ENCODE peak calls at places on chromosome 17, in eight cellular contexts. One of them, this sample, is unnamed.
A peak's percentile ranks its signal among the peaks of the same experiment; 100 is the strongest.

GRCh38 chr17:5509482-5509881 is 23.1 kb downstream of the MIS12 start:
- DNase-seq in body of pancreas: no peak
- DNase-seq in CD8-positive, alpha-beta T cell: no peak
- DNase-seq in H9: peak; percentile 12
- DNase-seq in psoas muscle: no peak
- DNase-seq in uterus: no peak
- DNase-seq in H1: no peak
- DNase-seq in OCI-LY7: no peak
- DNase-seq in this sample: no peak

GRCh38 chr17:7593296-7593695 is 3.4 kb upstream of the SOX15 start:
- DNase-seq in CD8-positive, alpha-beta T cell: no peak
- DNase-seq in H1: no peak
- DNase-seq in psoas muscle: no peak
- DNase-seq in uterus: no peak
- DNase-seq in OCI-LY7: no peak
- DNase-seq in H9: no peak
- DNase-seq in body of pancreas: no peak
- DNase-seq in this sample: no peak

GRCh38 chr17:10349403-10349802 is 23.4 kb downstream of the MYH13 start:
- DNase-seq in CD8-positive, alpha-beta T cell: no peak
- DNase-seq in body of pancreas: no peak
- DNase-seq in H1: peak; percentile 71
- DNase-seq in OCI-LY7: no peak
- DNase-seq in H9: peak; percentile 66
- DNase-seq in psoas muscle: no peak
- DNase-seq in uterus: no peak
- DNase-seq in this sample: no peak

GRCh38 chr17:11279776-11280344 is 38.8 kb downstream of the SHISA6 start:
- DNase-seq in psoas muscle: no peak
- DNase-seq in H9: peak; percentile 12
- DNase-seq in OCI-LY7: no peak
- DNase-seq in uterus: no peak
- DNase-seq in body of pancreas: no peak
- DNase-seq in H1: no peak
- DNase-seq in CD8-positive, alpha-beta T cell: no peak
- DNase-seq in this sample: no peak

GRCh38 chr17:41553176-41553575 is 18.7 kb downstream of the KRT9 start:
- DNase-seq in H1: no peak
- DNase-seq in OCI-LY7: no peak
- DNase-seq in uterus: no peak
- DNase-seq in H9: no peak
- DNase-seq in psoas muscle: no peak
- DNase-seq in body of pancreas: no peak
- DNase-seq in CD8-positive, alpha-beta T cell: no peak
- DNase-seq in this sample: no peak

GRCh38 chr17:48589831-48590602 is at the start of gene HOXB3:
- DNase-seq in uterus: no peak
- DNase-seq in OCI-LY7: no peak
- DNase-seq in body of pancreas: no peak
- DNase-seq in CD8-positive, alpha-beta T cell: no peak
- DNase-seq in H1: no peak
- DNase-seq in H9: no peak
- DNase-seq in psoas muscle: no peak
- DNase-seq in this sample: no peak

GRCh38 chr17:63571632-63572310 is 21.5 kb downstream of the DCAF7 start:
- DNase-seq in uterus: no peak
- DNase-seq in H1: no peak
- DNase-seq in body of pancreas: no peak
- DNase-seq in psoas muscle: no peak
- DNase-seq in CD8-positive, alpha-beta T cell: no peak
- DNase-seq in OCI-LY7: no peak
- DNase-seq in H9: no peak
- DNase-seq in this sample: no peak

GRCh38 chr17:10799407-10799806 is 4.5 kb downstream of the TMEM238L start:
- DNase-seq in body of pancreas: no peak
- DNase-seq in H9: no peak
- DNase-seq in OCI-LY7: no peak
- DNase-seq in H1: no peak
- DNase-seq in uterus: no peak
- DNase-seq in psoas muscle: no peak
- DNase-seq in CD8-positive, alpha-beta T cell: no peak
- DNase-seq in this sample: no peak

GRCh38 chr17:49913226-49914095 is 55.5 kb upstream of the DLX4 start:
- DNase-seq in psoas muscle: no peak
- DNase-seq in H1: no peak
- DNase-seq in CD8-positive, alpha-beta T cell: no peak
- DNase-seq in H9: no peak
- DNase-seq in OCI-LY7: no peak
- DNase-seq in uterus: no peak
- DNase-seq in body of pancreas: no peak
- DNase-seq in this sample: no peak

GRCh38 chr17:62703269-62703775 is 75.9 kb downstream of the MRC2 start:
- DNase-seq in CD8-positive, alpha-beta T cell: no peak
- DNase-seq in psoas muscle: peak; percentile 65
- DNase-seq in uterus: peak; percentile 33
- DNase-seq in OCI-LY7: no peak
- DNase-seq in H9: no peak
- DNase-seq in H1: no peak
- DNase-seq in body of pancreas: peak; percentile 59
- DNase-seq in this sample: no peak

GRCh38 chr17:27403480-27404005 is 52.7 kb upstream of the KSR1 start:
- DNase-seq in H1: no peak
- DNase-seq in CD8-positive, alpha-beta T cell: no peak
- DNase-seq in body of pancreas: no peak
- DNase-seq in H9: peak; percentile 40
- DNase-seq in OCI-LY7: no peak
- DNase-seq in uterus: no peak
- DNase-seq in psoas muscle: no peak
- DNase-seq in this sample: no peak

GRCh38 chr17:19928299-19928698 is 49.3 kb downstream of the AKAP10 start:
- DNase-seq in psoas muscle: no peak
- DNase-seq in H9: no peak
- DNase-seq in body of pancreas: no peak
- DNase-seq in CD8-positive, alpha-beta T cell: no peak
- DNase-seq in uterus: no peak
- DNase-seq in H1: no peak
- DNase-seq in OCI-LY7: no peak
- DNase-seq in this sample: no peak

GRCh38 chr17:11871773-11872172 is 125.5 kb downstream of the ZNF18 start:
- DNase-seq in CD8-positive, alpha-beta T cell: no peak
- DNase-seq in H9: no peak
- DNase-seq in psoas muscle: no peak
- DNase-seq in body of pancreas: no peak
- DNase-seq in uterus: no peak
- DNase-seq in OCI-LY7: no peak
- DNase-seq in H1: no peak
- DNase-seq in this sample: peak; percentile 27

GRCh38 chr17:83109793-83110645 is 30.6 kb downstream of the METRNL start:
- DNase-seq in H9: no peak
- DNase-seq in uterus: peak; percentile 87
- DNase-seq in body of pancreas: peak; percentile 94
- DNase-seq in CD8-positive, alpha-beta T cell: no peak
- DNase-seq in OCI-LY7: no peak
- DNase-seq in psoas muscle: peak; percentile 83
- DNase-seq in H1: no peak
- DNase-seq in this sample: no peak

GRCh38 chr17:50161911-50162288 is 3.9 kb upstream of the SGCA start:
- DNase-seq in OCI-LY7: no peak
- DNase-seq in body of pancreas: no peak
- DNase-seq in CD8-positive, alpha-beta T cell: no peak
- DNase-seq in H9: no peak
- DNase-seq in psoas muscle: peak; percentile 31
- DNase-seq in H1: no peak
- DNase-seq in uterus: no peak
- DNase-seq in this sample: no peak

GRCh38 chr17:76198702-76199101 is 41.6 kb downstream of the RNF157 start:
- DNase-seq in body of pancreas: no peak
- DNase-seq in uterus: no peak
- DNase-seq in psoas muscle: no peak
- DNase-seq in H1: no peak
- DNase-seq in H9: no peak
- DNase-seq in OCI-LY7: no peak
- DNase-seq in CD8-positive, alpha-beta T cell: no peak
- DNase-seq in this sample: no peak

GRCh38 chr17:76193616-76194015 is 46.7 kb downstream of the RNF157 start:
- DNase-seq in uterus: no peak
- DNase-seq in CD8-positive, alpha-beta T cell: no peak
- DNase-seq in psoas muscle: no peak
- DNase-seq in H1: no peak
- DNase-seq in body of pancreas: no peak
- DNase-seq in OCI-LY7: no peak
- DNase-seq in H9: no peak
- DNase-seq in this sample: no peak

GRCh38 chr17:76196675-76197074 is 43.6 kb downstream of the RNF157 start:
- DNase-seq in body of pancreas: peak; percentile 49
- DNase-seq in OCI-LY7: no peak
- DNase-seq in H1: no peak
- DNase-seq in psoas muscle: peak; percentile 95
- DNase-seq in CD8-positive, alpha-beta T cell: no peak
- DNase-seq in H9: no peak
- DNase-seq in uterus: peak; percentile 22
- DNase-seq in this sample: no peak

GRCh38 chr17:76197911-76198310 is 42.4 kb downstream of the RNF157 start:
- DNase-seq in CD8-positive, alpha-beta T cell: no peak
- DNase-seq in H1: no peak
- DNase-seq in psoas muscle: no peak
- DNase-seq in H9: no peak
- DNase-seq in OCI-LY7: no peak
- DNase-seq in uterus: no peak
- DNase-seq in body of pancreas: no peak
- DNase-seq in this sample: no peak

GRCh38 chr17:76195281-76196096 is 44.8 kb downstream of the RNF157 start:
- DNase-seq in H9: no peak
- DNase-seq in H1: no peak
- DNase-seq in body of pancreas: no peak
- DNase-seq in CD8-positive, alpha-beta T cell: no peak
- DNase-seq in uterus: no peak
- DNase-seq in psoas muscle: no peak
- DNase-seq in OCI-LY7: no peak
- DNase-seq in this sample: no peak
- H3K27ac ChIP-seq in H9: no peak overlapping the region
- H3K27ac ChIP-seq in H1: no peak overlapping the region
- H3K27ac ChIP-seq in body of pancreas: no peak overlapping the region
- H3K27ac ChIP-seq in CD8-positive, alpha-beta T cell: no peak overlapping the region
- H3K27ac ChIP-seq in uterus: no peak overlapping the region
- H3K27ac ChIP-seq in psoas muscle: peak overlapping the region; percentile 81
- H3K27ac ChIP-seq in OCI-LY7: no peak overlapping the region
- H3K27ac ChIP-seq in this sample: no peak overlapping the region

DNA sequence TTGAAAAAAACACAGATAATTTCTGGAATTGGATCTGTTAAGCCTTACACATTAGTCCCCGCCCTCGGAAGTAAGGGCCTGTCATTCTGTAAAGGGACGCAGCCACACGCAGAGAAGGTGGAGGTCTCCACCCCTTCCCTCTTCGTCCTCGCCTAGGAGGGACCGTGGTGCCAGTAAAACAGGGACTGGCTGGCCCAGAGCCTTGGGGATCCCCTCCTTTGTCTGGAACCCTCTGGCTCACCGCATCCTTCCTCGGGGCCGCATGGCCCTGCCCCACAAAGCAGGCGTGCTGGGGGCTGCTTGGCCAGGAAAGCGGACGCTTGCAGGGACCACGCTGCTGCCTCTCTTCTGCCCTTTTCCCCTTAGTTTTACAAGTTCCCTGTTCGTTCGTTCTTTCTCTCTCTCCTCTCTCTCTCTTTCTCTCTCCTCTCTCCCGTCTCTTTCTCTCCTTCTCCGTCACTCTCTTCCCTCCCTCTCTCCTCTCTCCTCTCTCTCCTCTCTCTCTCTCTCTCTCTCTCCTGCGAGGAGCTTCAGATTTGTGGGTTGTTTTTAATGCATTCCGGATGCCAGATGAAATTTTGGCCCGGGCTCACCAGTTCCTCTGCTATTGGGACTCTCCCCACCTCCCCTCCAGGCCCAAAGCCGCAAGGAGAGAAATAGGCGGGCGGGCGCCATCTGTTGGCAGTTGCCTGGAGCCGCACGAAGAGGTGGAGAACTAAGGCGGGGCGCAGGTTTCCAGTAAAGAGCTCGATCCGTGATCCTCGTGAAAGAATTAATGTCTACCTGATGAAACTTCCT is 35.1 kb upstream of the CDRT4 start:
- DNase-seq in H1: peak; percentile 92
- DNase-seq in body of pancreas: peak; percentile 76
- DNase-seq in OCI-LY7: peak; percentile 70
- DNase-seq in CD8-positive, alpha-beta T cell: peak; percentile 52
- DNase-seq in psoas muscle: peak; percentile 96
- DNase-seq in H9: peak; percentile 94
- DNase-seq in uterus: peak; percentile 95
- DNase-seq in this sample: peak; percentile 79
- TF ChIP-seq CTCF in H1: peak; percentile 90
- TF ChIP-seq CTCF in body of pancreas: peak; percentile 50
- TF ChIP-seq CTCF in OCI-LY7: peak; percentile 94
- TF ChIP-seq CTCF in CD8-positive, alpha-beta T cell: peak; percentile 68
- TF ChIP-seq CTCF in psoas muscle: peak; percentile 84
- TF ChIP-seq CTCF in H9: peak; percentile 89
- TF ChIP-seq CTCF in uterus: peak; percentile 87
- TF ChIP-seq CTCF in this sample: peak; percentile 76

GRCh38 chr17:22253007-22253406 is 560.7 kb downstream of the KCNJ18 start:
- DNase-seq in CD8-positive, alpha-beta T cell: no peak
- DNase-seq in OCI-LY7: no peak
- DNase-seq in body of pancreas: no peak
- DNase-seq in H1: no peak
- DNase-seq in H9: no peak
- DNase-seq in psoas muscle: no peak
- DNase-seq in uterus: no peak
- DNase-seq in this sample: no peak

GRCh38 chr17:22251493-22251892 is 559.2 kb downstream of the KCNJ18 start:
- DNase-seq in uterus: no peak
- DNase-seq in H1: no peak
- DNase-seq in body of pancreas: no peak
- DNase-seq in H9: no peak
- DNase-seq in OCI-LY7: no peak
- DNase-seq in CD8-positive, alpha-beta T cell: no peak
- DNase-seq in psoas muscle: no peak
- DNase-seq in this sample: no peak
- H3K9me3 ChIP-seq in uterus: no peaks in the 10 kb centered on the region
- H3K9me3 ChIP-seq in H1: peaks cover 22% of the 10 kb centered on the region
- H3K9me3 ChIP-seq in body of pancreas: no peaks in the 10 kb centered on the region
- H3K9me3 ChIP-seq in H9: peaks cover 19% of the 10 kb centered on the region
- H3K9me3 ChIP-seq in OCI-LY7: peaks cover 92% of the 10 kb centered on the region
- H3K9me3 ChIP-seq in CD8-positive, alpha-beta T cell: no peaks in the 10 kb centered on the region
- H3K9me3 ChIP-seq in psoas muscle: no peaks in the 10 kb centered on the region
- H3K9me3 ChIP-seq in this sample: no peaks in the 10 kb centered on the region

DNA sequence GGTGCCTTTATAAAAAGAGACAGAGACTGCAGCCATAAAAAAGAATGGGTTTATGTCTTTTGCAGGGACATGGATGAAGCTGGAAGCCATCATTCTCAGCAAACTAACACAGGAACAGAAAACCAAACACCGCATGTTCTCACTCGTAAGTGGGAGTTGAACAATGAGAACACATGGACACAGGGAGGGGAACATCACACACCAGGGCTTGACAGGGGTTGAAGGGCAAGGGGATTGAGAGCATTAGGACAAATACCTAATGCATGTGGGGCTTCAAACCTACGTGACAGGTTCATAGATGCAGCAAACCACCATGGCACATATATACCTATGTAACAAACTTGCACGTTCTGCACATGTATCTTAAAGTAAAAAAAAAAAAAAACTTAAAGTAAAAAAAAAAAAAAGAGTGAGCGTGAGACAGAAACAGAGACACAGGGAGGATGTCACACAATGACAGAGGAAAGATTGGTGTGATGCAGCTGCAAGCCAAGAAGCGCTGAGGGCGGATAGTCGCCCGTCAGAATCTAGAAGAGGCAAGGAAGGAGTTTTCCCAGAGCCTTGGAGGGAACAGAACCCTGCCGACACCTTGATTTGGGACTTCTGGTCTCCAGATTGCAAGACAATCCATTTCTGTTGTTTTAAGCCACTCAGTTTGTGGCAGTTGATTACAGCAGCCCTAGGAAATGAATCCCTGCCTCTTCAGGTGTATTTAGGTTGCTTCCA is 27.4 kb upstream of the TNS4 start:
- DNase-seq in H9: no peak
- DNase-seq in uterus: no peak
- DNase-seq in OCI-LY7: no peak
- DNase-seq in psoas muscle: no peak
- DNase-seq in H1: no peak
- DNase-seq in body of pancreas: no peak
- DNase-seq in CD8-positive, alpha-beta T cell: no peak
- DNase-seq in this sample: no peak
- H3K27ac ChIP-seq in H9: no peak overlapping the region
- H3K27ac ChIP-seq in uterus: no peak overlapping the region
- H3K27ac ChIP-seq in OCI-LY7: no peak overlapping the region
- H3K27ac ChIP-seq in psoas muscle: no peak overlapping the region
- H3K27ac ChIP-seq in H1: no peak overlapping the region
- H3K27ac ChIP-seq in body of pancreas: no peak overlapping the region
- H3K27ac ChIP-seq in CD8-positive, alpha-beta T cell: no peak overlapping the region
- H3K27ac ChIP-seq in this sample: no peak overlapping the region

This sample was measured in WERI-Rb-1.